ENCODE peak calls at places on chromosomes 2 and 18, in seven cellular contexts. One of them, this sample, is unnamed.

GRCh38 chr2:205717999-205718398 is 35.7 kb downstream of the NRP2 start:
- DNase-seq in NCI-H1105 treated with DMSO at 0.1 percent for 48 hours: no peak
- DNase-seq in pancreas: no peak
- DNase-seq in GM23338: no peak
- DNase-seq in CD8-positive, alpha-beta memory T cell: no peak
- DNase-seq in stimulated activated CD8-positive, alpha-beta memory T cell treated with anti-CD3 and anti-CD28 coated beads, Interleukin-7, amount 100 ng/mL, for 48 hours: no peak
- DNase-seq in IMR-90: no peak
- DNase-seq in this sample: no peak

GRCh38 chr2:170966648-170967396 is 37.8 kb downstream of the GORASP2 start:
- DNase-seq in NCI-H1105 treated with DMSO at 0.1 percent for 48 hours: no peak
- DNase-seq in CD8-positive, alpha-beta memory T cell: no peak
- DNase-seq in stimulated activated CD8-positive, alpha-beta memory T cell treated with anti-CD3 and anti-CD28 coated beads, Interleukin-7, amount 100 ng/mL, for 48 hours: no peak
- DNase-seq in GM23338: peak; percentile 63
- DNase-seq in pancreas: no peak
- DNase-seq in IMR-90: no peak
- DNase-seq in this sample: no peak

GRCh38 chr2:212832211-212833195 is 293.9 kb upstream of the ERBB4 start:
- DNase-seq in CD8-positive, alpha-beta memory T cell: no peak
- DNase-seq in GM23338: no peak
- DNase-seq in NCI-H1105 treated with DMSO at 0.1 percent for 48 hours: no peak
- DNase-seq in stimulated activated CD8-positive, alpha-beta memory T cell treated with anti-CD3 and anti-CD28 coated beads, Interleukin-7, amount 100 ng/mL, for 48 hours: no peak
- DNase-seq in pancreas: peak; percentile 62
- DNase-seq in IMR-90: no peak
- DNase-seq in this sample: no peak

GRCh38 chr2:231221761-231222160 is 23.3 kb downstream of the ARMC9 start:
- DNase-seq in GM23338: no peak
- DNase-seq in stimulated activated CD8-positive, alpha-beta memory T cell treated with anti-CD3 and anti-CD28 coated beads, Interleukin-7, amount 100 ng/mL, for 48 hours: no peak
- DNase-seq in NCI-H1105 treated with DMSO at 0.1 percent for 48 hours: no peak
- DNase-seq in pancreas: no peak
- DNase-seq in IMR-90: no peak
- DNase-seq in CD8-positive, alpha-beta memory T cell: no peak
- DNase-seq in this sample: no peak

GRCh38 chr18:39721712-39722111 is 2156.1 kb upstream of the CELF4 start:
- DNase-seq in CD8-positive, alpha-beta memory T cell: no peak
- DNase-seq in NCI-H1105 treated with DMSO at 0.1 percent for 48 hours: no peak
- DNase-seq in stimulated activated CD8-positive, alpha-beta memory T cell treated with anti-CD3 and anti-CD28 coated beads, Interleukin-7, amount 100 ng/mL, for 48 hours: no peak
- DNase-seq in GM23338: no peak
- DNase-seq in pancreas: no peak
- DNase-seq in IMR-90: peak; percentile 58
- DNase-seq in this sample: no peak

GRCh38 chr2:171964328-171964727 is 35.4 kb upstream of the METAP1D start:
- DNase-seq in IMR-90: no peak
- DNase-seq in NCI-H1105 treated with DMSO at 0.1 percent for 48 hours: peak; percentile 25
- DNase-seq in stimulated activated CD8-positive, alpha-beta memory T cell treated with anti-CD3 and anti-CD28 coated beads, Interleukin-7, amount 100 ng/mL, for 48 hours: no peak
- DNase-seq in pancreas: no peak
- DNase-seq in CD8-positive, alpha-beta memory T cell: no peak
- DNase-seq in GM23338: no peak
- DNase-seq in this sample: no peak

GRCh38 chr2:3575534-3576324 is 669 bp downstream of the RPS7 start:
- DNase-seq in GM23338: peak; percentile 14
- DNase-seq in IMR-90: no peak
- DNase-seq in stimulated activated CD8-positive, alpha-beta memory T cell treated with anti-CD3 and anti-CD28 coated beads, Interleukin-7, amount 100 ng/mL, for 48 hours: peak; percentile 16
- DNase-seq in CD8-positive, alpha-beta memory T cell: peak; percentile 26
- DNase-seq in NCI-H1105 treated with DMSO at 0.1 percent for 48 hours: no peak
- DNase-seq in pancreas: peak; percentile 73
- DNase-seq in this sample: no peak

GRCh38 chr2:190837417-190837816 is 43.2 kb upstream of the GLS start:
- DNase-seq in pancreas: no peak
- DNase-seq in GM23338: no peak
- DNase-seq in stimulated activated CD8-positive, alpha-beta memory T cell treated with anti-CD3 and anti-CD28 coated beads, Interleukin-7, amount 100 ng/mL, for 48 hours: no peak
- DNase-seq in IMR-90: peak; percentile 48
- DNase-seq in CD8-positive, alpha-beta memory T cell: no peak
- DNase-seq in NCI-H1105 treated with DMSO at 0.1 percent for 48 hours: peak; percentile 5
- DNase-seq in this sample: no peak

GRCh38 chr18:61910101-61910500 is 17.3 kb upstream of the RNF152 start:
- DNase-seq in pancreas: no peak
- DNase-seq in stimulated activated CD8-positive, alpha-beta memory T cell treated with anti-CD3 and anti-CD28 coated beads, Interleukin-7, amount 100 ng/mL, for 48 hours: no peak
- DNase-seq in CD8-positive, alpha-beta memory T cell: no peak
- DNase-seq in IMR-90: no peak
- DNase-seq in GM23338: no peak
- DNase-seq in NCI-H1105 treated with DMSO at 0.1 percent for 48 hours: no peak
- DNase-seq in this sample: no peak

GRCh38 chr2:179410552-179411356 is 146.1 kb upstream of the SESTD1 start:
- DNase-seq in GM23338: peak; percentile 89
- DNase-seq in pancreas: no peak
- DNase-seq in NCI-H1105 treated with DMSO at 0.1 percent for 48 hours: peak; percentile 15
- DNase-seq in IMR-90: peak; percentile 65
- DNase-seq in stimulated activated CD8-positive, alpha-beta memory T cell treated with anti-CD3 and anti-CD28 coated beads, Interleukin-7, amount 100 ng/mL, for 48 hours: no peak
- DNase-seq in CD8-positive, alpha-beta memory T cell: no peak
- DNase-seq in this sample: peak; percentile 51

GRCh38 chr18:58100154-58100553 is 56.1 kb downstream of the NEDD4L start:
- DNase-seq in IMR-90: no peak
- DNase-seq in stimulated activated CD8-positive, alpha-beta memory T cell treated with anti-CD3 and anti-CD28 coated beads, Interleukin-7, amount 100 ng/mL, for 48 hours: no peak
- DNase-seq in CD8-positive, alpha-beta memory T cell: no peak
- DNase-seq in GM23338: no peak
- DNase-seq in NCI-H1105 treated with DMSO at 0.1 percent for 48 hours: no peak
- DNase-seq in pancreas: no peak
- DNase-seq in this sample: no peak

GRCh38 chr2:16978291-16978690 is 312.7 kb upstream of the CYRIA start:
- DNase-seq in GM23338: no peak
- DNase-seq in pancreas: no peak
- DNase-seq in NCI-H1105 treated with DMSO at 0.1 percent for 48 hours: no peak
- DNase-seq in CD8-positive, alpha-beta memory T cell: no peak
- DNase-seq in IMR-90: no peak
- DNase-seq in stimulated activated CD8-positive, alpha-beta memory T cell treated with anti-CD3 and anti-CD28 coated beads, Interleukin-7, amount 100 ng/mL, for 48 hours: no peak
- DNase-seq in this sample: no peak

GRCh38 chr2:149489452-149489851 is 98.1 kb downstream of the MMADHC start:
- DNase-seq in GM23338: peak; percentile 54
- DNase-seq in IMR-90: no peak
- DNase-seq in pancreas: no peak
- DNase-seq in CD8-positive, alpha-beta memory T cell: no peak
- DNase-seq in NCI-H1105 treated with DMSO at 0.1 percent for 48 hours: no peak
- DNase-seq in stimulated activated CD8-positive, alpha-beta memory T cell treated with anti-CD3 and anti-CD28 coated beads, Interleukin-7, amount 100 ng/mL, for 48 hours: no peak
- DNase-seq in this sample: no peak

GRCh38 chr2:60843006-60843405 is 38.4 kb upstream of the REL start:
- DNase-seq in GM23338: no peak
- DNase-seq in pancreas: no peak
- DNase-seq in NCI-H1105 treated with DMSO at 0.1 percent for 48 hours: no peak
- DNase-seq in IMR-90: no peak
- DNase-seq in CD8-positive, alpha-beta memory T cell: no peak
- DNase-seq in stimulated activated CD8-positive, alpha-beta memory T cell treated with anti-CD3 and anti-CD28 coated beads, Interleukin-7, amount 100 ng/mL, for 48 hours: no peak
- DNase-seq in this sample: no peak

GRCh38 chr18:15005313-15006130 is 257.6 kb downstream of the ANKRD30B start:
- DNase-seq in GM23338: no peak
- DNase-seq in pancreas: peak; percentile 55
- DNase-seq in IMR-90: no peak
- DNase-seq in stimulated activated CD8-positive, alpha-beta memory T cell treated with anti-CD3 and anti-CD28 coated beads, Interleukin-7, amount 100 ng/mL, for 48 hours: no peak
- DNase-seq in CD8-positive, alpha-beta memory T cell: no peak
- DNase-seq in NCI-H1105 treated with DMSO at 0.1 percent for 48 hours: no peak
- DNase-seq in this sample: no peak

GRCh38 chr2:199606193-199606780 is 148.5 kb upstream of the SATB2 start:
- DNase-seq in IMR-90: no peak
- DNase-seq in pancreas: no peak
- DNase-seq in stimulated activated CD8-positive, alpha-beta memory T cell treated with anti-CD3 and anti-CD28 coated beads, Interleukin-7, amount 100 ng/mL, for 48 hours: no peak
- DNase-seq in GM23338: peak; percentile 55
- DNase-seq in CD8-positive, alpha-beta memory T cell: no peak
- DNase-seq in NCI-H1105 treated with DMSO at 0.1 percent for 48 hours: no peak
- DNase-seq in this sample: no peak

GRCh38 chr18:76572517-76573247 is 77.6 kb upstream of the ZNF516 start:
- DNase-seq in pancreas: no peak
- DNase-seq in stimulated activated CD8-positive, alpha-beta memory T cell treated with anti-CD3 and anti-CD28 coated beads, Interleukin-7, amount 100 ng/mL, for 48 hours: no peak
- DNase-seq in GM23338: no peak
- DNase-seq in IMR-90: no peak
- DNase-seq in CD8-positive, alpha-beta memory T cell: no peak
- DNase-seq in NCI-H1105 treated with DMSO at 0.1 percent for 48 hours: no peak
- DNase-seq in this sample: no peak

GRCh38 chr2:234091883-234092282 is 41.4 kb downstream of the SPP2 start:
- DNase-seq in IMR-90: no peak
- DNase-seq in pancreas: no peak
- DNase-seq in CD8-positive, alpha-beta memory T cell: no peak
- DNase-seq in NCI-H1105 treated with DMSO at 0.1 percent for 48 hours: no peak
- DNase-seq in stimulated activated CD8-positive, alpha-beta memory T cell treated with anti-CD3 and anti-CD28 coated beads, Interleukin-7, amount 100 ng/mL, for 48 hours: no peak
- DNase-seq in GM23338: no peak
- DNase-seq in this sample: no peak

GRCh38 chr18:53944721-53945120 is 279.7 kb downstream of the MBD2 start:
- DNase-seq in GM23338: peak; percentile 60
- DNase-seq in pancreas: no peak
- DNase-seq in CD8-positive, alpha-beta memory T cell: no peak
- DNase-seq in stimulated activated CD8-positive, alpha-beta memory T cell treated with anti-CD3 and anti-CD28 coated beads, Interleukin-7, amount 100 ng/mL, for 48 hours: no peak
- DNase-seq in IMR-90: no peak
- DNase-seq in NCI-H1105 treated with DMSO at 0.1 percent for 48 hours: no peak
- DNase-seq in this sample: no peak

GRCh38 chr2:178025551-178026185 is 46.9 kb downstream of the PDE11A start:
- DNase-seq in stimulated activated CD8-positive, alpha-beta memory T cell treated with anti-CD3 and anti-CD28 coated beads, Interleukin-7, amount 100 ng/mL, for 48 hours: no peak
- DNase-seq in NCI-H1105 treated with DMSO at 0.1 percent for 48 hours: no peak
- DNase-seq in GM23338: no peak
- DNase-seq in pancreas: no peak
- DNase-seq in CD8-positive, alpha-beta memory T cell: no peak
- DNase-seq in IMR-90: no peak
- DNase-seq in this sample: no peak

GRCh38 chr2:210630904-210631560 is 74.6 kb downstream of the CPS1 start:
- DNase-seq in IMR-90: no peak
- DNase-seq in CD8-positive, alpha-beta memory T cell: no peak
- DNase-seq in GM23338: no peak
- DNase-seq in NCI-H1105 treated with DMSO at 0.1 percent for 48 hours: peak; percentile 98
- DNase-seq in pancreas: no peak
- DNase-seq in stimulated activated CD8-positive, alpha-beta memory T cell treated with anti-CD3 and anti-CD28 coated beads, Interleukin-7, amount 100 ng/mL, for 48 hours: no peak
- DNase-seq in this sample: no peak

GRCh38 chr2:109285244-109285651 is 156.2 kb downstream of the SH3RF3 start:
- DNase-seq in NCI-H1105 treated with DMSO at 0.1 percent for 48 hours: no peak
- DNase-seq in GM23338: no peak
- DNase-seq in CD8-positive, alpha-beta memory T cell: no peak
- DNase-seq in stimulated activated CD8-positive, alpha-beta memory T cell treated with anti-CD3 and anti-CD28 coated beads, Interleukin-7, amount 100 ng/mL, for 48 hours: no peak
- DNase-seq in pancreas: no peak
- DNase-seq in IMR-90: peak; percentile 41
- DNase-seq in this sample: no peak

GRCh38 chr18:45248240-45248903 is 366.9 kb upstream of the SLC14A2 start:
- DNase-seq in stimulated activated CD8-positive, alpha-beta memory T cell treated with anti-CD3 and anti-CD28 coated beads, Interleukin-7, amount 100 ng/mL, for 48 hours: no peak
- DNase-seq in pancreas: no peak
- DNase-seq in CD8-positive, alpha-beta memory T cell: no peak
- DNase-seq in IMR-90: peak; percentile 81
- DNase-seq in GM23338: no peak
- DNase-seq in NCI-H1105 treated with DMSO at 0.1 percent for 48 hours: no peak
- DNase-seq in this sample: no peak

GRCh38 chr2:8437228-8437948 is 244.5 kb upstream of the ID2 start:
- DNase-seq in NCI-H1105 treated with DMSO at 0.1 percent for 48 hours: no peak
- DNase-seq in GM23338: no peak
- DNase-seq in CD8-positive, alpha-beta memory T cell: no peak
- DNase-seq in IMR-90: no peak
- DNase-seq in stimulated activated CD8-positive, alpha-beta memory T cell treated with anti-CD3 and anti-CD28 coated beads, Interleukin-7, amount 100 ng/mL, for 48 hours: no peak
- DNase-seq in pancreas: no peak
- DNase-seq in this sample: no peak

GRCh38 chr2:41720298-41720697 is 327.5 kb upstream of the PKDCC start:
- DNase-seq in NCI-H1105 treated with DMSO at 0.1 percent for 48 hours: no peak
- DNase-seq in CD8-positive, alpha-beta memory T cell: no peak
- DNase-seq in stimulated activated CD8-positive, alpha-beta memory T cell treated with anti-CD3 and anti-CD28 coated beads, Interleukin-7, amount 100 ng/mL, for 48 hours: no peak
- DNase-seq in IMR-90: no peak
- DNase-seq in pancreas: no peak
- DNase-seq in GM23338: no peak
- DNase-seq in this sample: no peak

GRCh38 chr2:67974564-67975430 is 88.0 kb downstream of the C1D start:
- DNase-seq in pancreas: no peak
- DNase-seq in CD8-positive, alpha-beta memory T cell: no peak
- DNase-seq in stimulated activated CD8-positive, alpha-beta memory T cell treated with anti-CD3 and anti-CD28 coated beads, Interleukin-7, amount 100 ng/mL, for 48 hours: no peak
- DNase-seq in IMR-90: no peak
- DNase-seq in GM23338: no peak
- DNase-seq in NCI-H1105 treated with DMSO at 0.1 percent for 48 hours: peak; percentile 12
- DNase-seq in this sample: peak; percentile 64

GRCh38 chr18:42578781-42579180 is 536.7 kb downstream of the RIT2 start:
- DNase-seq in stimulated activated CD8-positive, alpha-beta memory T cell treated with anti-CD3 and anti-CD28 coated beads, Interleukin-7, amount 100 ng/mL, for 48 hours: no peak
- DNase-seq in NCI-H1105 treated with DMSO at 0.1 percent for 48 hours: no peak
- DNase-seq in pancreas: no peak
- DNase-seq in CD8-positive, alpha-beta memory T cell: no peak
- DNase-seq in IMR-90: no peak
- DNase-seq in GM23338: no peak
- DNase-seq in this sample: no peak

GRCh38 chr2:113111121-113111520 is 16.3 kb upstream of the IL1RN start:
- DNase-seq in pancreas: no peak
- DNase-seq in IMR-90: no peak
- DNase-seq in stimulated activated CD8-positive, alpha-beta memory T cell treated with anti-CD3 and anti-CD28 coated beads, Interleukin-7, amount 100 ng/mL, for 48 hours: no peak
- DNase-seq in NCI-H1105 treated with DMSO at 0.1 percent for 48 hours: no peak
- DNase-seq in GM23338: no peak
- DNase-seq in CD8-positive, alpha-beta memory T cell: no peak
- DNase-seq in this sample: no peak

GRCh38 chr18:31509571-31509970 is 11.6 kb downstream of the DSG2 start:
- DNase-seq in pancreas: no peak
- DNase-seq in IMR-90: no peak
- DNase-seq in stimulated activated CD8-positive, alpha-beta memory T cell treated with anti-CD3 and anti-CD28 coated beads, Interleukin-7, amount 100 ng/mL, for 48 hours: no peak
- DNase-seq in GM23338: no peak
- DNase-seq in NCI-H1105 treated with DMSO at 0.1 percent for 48 hours: no peak
- DNase-seq in CD8-positive, alpha-beta memory T cell: no peak
- DNase-seq in this sample: no peak

This sample was measured in stomach.